ENCODE peak calls at places on chromosome 10, in eight cellular contexts. V is GM12878, I is A549, B is HCT116, D is K562, M is GM23338, K is SK-N-SH, E is HepG2. C is an unnamed sample. For H3K4me1, the result is how much of the 10 kb centered on the place peaks cover.

GRCh38 chr10:73892314-73893080 is 18.1 kb upstream of the CAMK2G start:
- DNase-seq in V (no peak), I (peak), B (no peak), D (no peak), M (no peak), K (no peak), E (no peak), C (no peak)

GRCh38 chr10:123132576-123133477 is 2.9 kb upstream of the HMX3 start:
- DNase-seq in V (peak), I (peak), B (peak), D (peak), M (peak), K (peak), E (peak), C (peak)

GRCh38 chr10:118944959-118945622 is 84.4 kb upstream of the NANOS1 start:
- DNase-seq in V (no peak), I (no peak), B (no peak), D (no peak), M (peak), K (no peak), E (no peak), C (no peak)

GRCh38 chr10:19498348-19499290 is 317.6 kb upstream of the PLXDC2 start:
- DNase-seq in V (no peak), I (no peak), B (no peak), D (no peak), M (no peak), K (no peak), E (no peak), C (no peak)

GRCh38 chr10:101783736-101784118 is 481 bp upstream of the NPM3 start:
- DNase-seq in V (no peak), I (no peak), B (no peak), D (no peak), M (peak), K (no peak), E (no peak), C (no peak)

GRCh38 chr10:69968830-69969229 is 83.8 kb upstream of the MACROH2A2 start:
- DNase-seq in V (no peak), I (peak), B (peak), D (peak), M (peak), K (peak), E (peak), C (no peak)

GRCh38 chr10:29370612-29371092 is 81.8 kb downstream of the LYZL1 start:
- DNase-seq in V (no peak), I (no peak), B (no peak), D (no peak), M (no peak), K (peak), E (no peak), C (no peak)

GRCh38 chr10:29712108-29712507 is 77.3 kb upstream of the SVIL start:
- DNase-seq in V (no peak), I (no peak), B (no peak), D (peak), M (peak), K (no peak), E (peak), C (no peak)

GRCh38 chr10:86160890-86161585 is 205.6 kb downstream of the GRID1 start:
- DNase-seq in V (no peak), I (no peak), B (no peak), D (no peak), M (no peak), K (no peak), E (no peak), C (no peak)

GRCh38 chr10:5643356-5643755 is 23.0 kb downstream of the ASB13 start:
- DNase-seq in V (no peak), I (no peak), B (no peak), D (no peak), M (no peak), K (no peak), E (no peak), C (no peak)

GRCh38 chr10:69696073-69696731 is 66.2 kb downstream of the FAM241B start:
- DNase-seq in V (no peak), I (peak), B (peak), D (peak), M (peak), K (no peak), E (peak), C (no peak)

GRCh38 chr10:29106287-29106686 is 182.6 kb upstream of the LYZL1 start:
- DNase-seq in V (no peak), I (no peak), B (no peak), D (no peak), M (no peak), K (no peak), E (no peak), C (no peak)

GRCh38 chr10:102170602-102171001 is 18.4 kb downstream of the NOLC1 start:
- DNase-seq in V (no peak), I (no peak), B (no peak), D (no peak), M (no peak), K (no peak), E (no peak), C (no peak)

GRCh38 chr10:90321132-90321816 is 536.6 kb downstream of the HTR7 start:
- DNase-seq in V (no peak), I (no peak), B (no peak), D (no peak), M (no peak), K (no peak), E (no peak), C (no peak)

GRCh38 chr10:71161429-71161828 is 50.9 kb upstream of the UNC5B start:
- DNase-seq in V (no peak), I (no peak), B (no peak), D (peak), M (no peak), K (no peak), E (no peak), C (no peak)

GRCh38 chr10:97078280-97079156 is 107.2 kb downstream of the SLIT1 start:
- DNase-seq in V (no peak), I (no peak), B (no peak), D (no peak), M (peak), K (no peak), E (no peak), C (no peak)

GRCh38 chr10:58178811-58179210 is 88.9 kb downstream of the IPMK start:
- DNase-seq in V (no peak), I (peak), B (no peak), D (peak), M (no peak), K (no peak), E (no peak), C (no peak)

GRCh38 chr10:10294801-10295515 is 722.7 kb upstream of the CELF2 start:
- DNase-seq in V (no peak), I (no peak), B (no peak), D (no peak), M (peak), K (no peak), E (no peak), C (no peak)

GRCh38 chr10:126247454-126247975 is 140.8 kb downstream of the ADAM12 start:
- DNase-seq in V (no peak), I (peak), B (no peak), D (no peak), M (no peak), K (no peak), E (no peak), C (peak)

GRCh38 chr10:54985732-54986131 is 184.7 kb upstream of the PCDH15 start:
- DNase-seq in V (no peak), I (peak), B (no peak), D (peak), M (peak), K (peak), E (peak), C (no peak)

GRCh38 chr10:132942740-132943554 is 577 bp upstream of the CFAP46 start:
- DNase-seq in V (no peak), I (peak), B (no peak), D (no peak), M (peak), K (peak), E (no peak), C (no peak)

GRCh38 chr10:3658766-3659165 is 126.2 kb downstream of the KLF6 start:
- DNase-seq in V (no peak), I (no peak), B (no peak), D (no peak), M (no peak), K (no peak), E (peak), C (no peak)

GRCh38 chr10:3873728-3874461 is 88.9 kb upstream of the KLF6 start:
- DNase-seq in V (peak), I (peak), B (peak), D (peak), M (peak), K (peak), E (peak), C (no peak)

GRCh38 chr10:93514496-93514895 is 18.1 kb downstream of the CEP55 start:
- DNase-seq in V (no peak), I (no peak), B (no peak), D (no peak), M (no peak), K (no peak), E (no peak), C (no peak)

GRCh38 chr10:97060441-97061084 is 125.2 kb downstream of the SLIT1 start:
- DNase-seq in V (no peak), I (no peak), B (no peak), D (no peak), M (no peak), K (peak), E (no peak), C (no peak)

GRCh38 chr10:89283174-89283987 is 18.5 kb upstream of the IFIT2 start:
- DNase-seq in V (no peak), I (no peak), B (no peak), D (no peak), M (no peak), K (peak), E (no peak), C (no peak)
- H3K4me1 ChIP-seq in V (under half), I (half or more), B (under half), D (under half), M (under half), K (half or more), E (under half), C (under half)

GRCh38 chr10:117663750-117664149 is 121.2 kb downstream of the EMX2 start:
- DNase-seq in V (peak), I (peak), B (peak), D (no peak), M (no peak), K (no peak), E (peak), C (peak)
- TF ChIP-seq REST in V (no peak), I (no peak), B (no peak), D (no peak), M (no peak), K (no peak), E (no peak), C (no peak)

GRCh38 chr10:110010076-110011069 is 2.6 kb downstream of the ADD3 start:
- DNase-seq in V (peak), I (no peak), B (no peak), D (peak), M (no peak), K (no peak), E (peak), C (no peak)
- H3K4me3 ChIP-seq in V (peak), I (no peak), B (no peak), D (peak), M (peak), K (no peak), E (peak), C (no peak)

GRCh38 chr10:14530465-14530864 is 199.7 kb upstream of the FRMD4A start:
- DNase-seq in V (no peak), I (no peak), B (no peak), D (no peak), M (no peak), K (no peak), E (no peak), C (no peak)

GRCh38 chr10:14535497-14536199 is 204.9 kb upstream of the FRMD4A start:
- DNase-seq in V (no peak), I (no peak), B (no peak), D (no peak), M (no peak), K (no peak), E (peak), C (no peak)

GRCh38 chr10:14533295-14533694 is 202.6 kb upstream of the FRMD4A start:
- DNase-seq in V (no peak), I (no peak), B (no peak), D (no peak), M (no peak), K (no peak), E (no peak), C (no peak)

GRCh38 chr10:14534152-14534551 is 203.4 kb upstream of the FRMD4A start:
- DNase-seq in V (no peak), I (no peak), B (no peak), D (no peak), M (no peak), K (no peak), E (no peak), C (no peak)

GRCh38 chr10:14532473-14533251 is 201.9 kb upstream of the FRMD4A start:
- DNase-seq in V (no peak), I (peak), B (no peak), D (no peak), M (no peak), K (no peak), E (peak), C (no peak)
- H3K4me1 ChIP-seq in V (under half), I (half or more), B (under half), D (under half), M (under half), K (under half), E (half or more), C (under half)